ENCODE peak calls at places on chromosomes 5 and 9, in four cellular contexts. O, N, G and V are unnamed samples.

GRCh38 chr9:111866976-111867375 is 29.6 kb upstream of the UGCG start:
- DNase-seq in N (peak; percentile 6), O (peak; percentile 20), G (no peak), V (no peak)

GRCh38 chr9:127700594-127701255 is 6.1 kb upstream of the CFAP157 start:
- DNase-seq in N (no peak), G (no peak), O (no peak), V (no peak)

GRCh38 chr5:40365357-40366330 is 314.1 kb upstream of the PTGER4 start:
- DNase-seq in N (no peak), O (no peak), G (no peak), V (no peak)

GRCh38 chr5:75037106-75037505 is 15.3 kb downstream of the GCNT4 start:
- DNase-seq in O (no peak), G (no peak), N (peak; percentile 16), V (peak; percentile 13)

GRCh38 chr5:138974227-138975063 is 99.3 kb upstream of the LRRTM2 start:
- DNase-seq in G (no peak), O (peak; percentile 34), N (no peak), V (no peak)

GRCh38 chr5:59616413-59616812 is 277.1 kb downstream of the PDE4D start:
- DNase-seq in O (no peak), N (no peak), G (no peak), V (no peak)

GRCh38 chr5:118791986-118792734 is 196.2 kb downstream of the DTWD2 start:
- DNase-seq in O (peak; percentile 44), N (peak; percentile 54), G (peak; percentile 36), V (peak; percentile 63)

GRCh38 chr5:82911902-82912301 is 165.3 kb downstream of the TMEM167A start:
- DNase-seq in N (no peak), G (no peak), O (no peak), V (no peak)

GRCh38 chr5:115170924-115171510 is 1.3 kb upstream of the TRIM36 start:
- DNase-seq in G (no peak), O (no peak), N (no peak), V (no peak)

GRCh38 chr5:124057161-124057814 is 545.3 kb downstream of the CSNK1G3 start:
- DNase-seq in N (no peak), O (no peak), G (peak; percentile 47), V (peak; percentile 16)

GRCh38 chr5:78563621-78564020 is 85.0 kb downstream of the LHFPL2 start:
- DNase-seq in N (no peak), O (no peak), G (no peak), V (no peak)

GRCh38 chr9:92033307-92033706 is 81.9 kb downstream of the SPTLC1 start:
- DNase-seq in O (no peak), N (no peak), G (no peak), V (no peak)

GRCh38 chr9:114203410-114204140 is 48.2 kb downstream of the COL27A1 start:
- DNase-seq in G (no peak), N (no peak), O (no peak), V (no peak)

GRCh38 chr5:38607396-38607795 is 51.0 kb upstream of the LIFR start:
- DNase-seq in N (no peak), G (no peak), O (peak; percentile 22), V (no peak)

GRCh38 chr9:101381833-101382342 is 2.9 kb downstream of the BAAT start:
- DNase-seq in N (no peak), O (no peak), G (no peak), V (no peak)

GRCh38 chr5:3027185-3027865 is 275.8 kb upstream of the IRX2 start:
- DNase-seq in O (no peak), G (no peak), N (no peak), V (no peak)

GRCh38 chr9:136572003-136572595 is 26.3 kb upstream of the NOTCH1 start:
- DNase-seq in N (peak; percentile 75), G (no peak), O (no peak), V (no peak)

GRCh38 chr9:33719581-33720374 is 75.6 kb upstream of the PRSS3 start:
- DNase-seq in G (no peak), N (peak; percentile 16), O (peak; percentile 37), V (peak; percentile 37)

GRCh38 chr5:132207783-132208182 is 19.9 kb downstream of the P4HA2 start:
- DNase-seq in G (no peak), O (no peak), N (no peak), V (no peak)

GRCh38 chr5:171857537-171857936 is 71.9 kb downstream of the SMIM23 start:
- DNase-seq in G (no peak), O (no peak), N (no peak), V (no peak)

GRCh38 chr9:138102246-138103051 is 224.9 kb downstream of the CACNA1B start:
- DNase-seq in G (no peak), N (no peak), O (no peak), V (no peak)

GRCh38 chr5:150298701-150299451 is 3.8 kb downstream of the ARSI start:
- DNase-seq in G (no peak), O (no peak), N (no peak), V (no peak)

GRCh38 chr5:124806026-124806856 is 59.8 kb upstream of the ZNF608 start:
- DNase-seq in N (peak; percentile 73), G (no peak), O (peak; percentile 34), V (peak; percentile 79)

GRCh38 chr9:130298663-130299279 is 33.2 kb downstream of the HMCN2 start:
- DNase-seq in N (peak; percentile 6), G (no peak), O (peak; percentile 79), V (peak; percentile 45)

GRCh38 chr5:16937023-16937379 is 913 bp upstream of the MYO10 start:
- DNase-seq in O (no peak), N (no peak), G (no peak), V (no peak)

GRCh38 chr5:107381189-107381856 is 289.4 kb downstream of the EFNA5 start:
- DNase-seq in N (peak; percentile 45), G (no peak), O (no peak), V (no peak)

GRCh38 chr5:29972597-29972996 is 1220.9 kb upstream of the CDH6 start:
- DNase-seq in G (no peak), N (no peak), O (peak; percentile 15), V (no peak)

GRCh38 chr9:133334161-133334560 is 1.8 kb downstream of the SURF6 start:
- DNase-seq in N (no peak), O (no peak), G (no peak), V (no peak)
- TF ChIP-seq FOXK2 in N (no peak), O (no peak), G (no peak), V (no peak)

GRCh38 chr9:97395745-97396144 is 16.2 kb upstream of the TDRD7 start:
- DNase-seq in O (no peak), G (no peak), N (no peak), V (no peak)

GRCh38 chr9:97397220-97397619 is 14.7 kb upstream of the TDRD7 start:
- DNase-seq in G (peak; percentile 66), O (no peak), N (no peak), V (no peak)

GRCh38 chr9:97396256-97396655 is 15.6 kb upstream of the TDRD7 start:
- DNase-seq in N (no peak), O (no peak), G (no peak), V (no peak)

GRCh38 chr9:97394881-97395280 is 17.0 kb upstream of the TDRD7 start:
- DNase-seq in N (peak; percentile 85), O (no peak), G (no peak), V (no peak)

GRCh38 chr9:97398999-97399758 is 12.7 kb upstream of the TDRD7 start:
- DNase-seq in O (peak; percentile 78), G (no peak), N (peak; percentile 54), V (peak; percentile 78)
- TF ChIP-seq FOXK2 in O (no peak), G (no peak), N (no peak), V (no peak)

GRCh38 chr5:52709171-52709925 is 78.4 kb upstream of the ITGA1 start:
- DNase-seq in N (peak; percentile 88), O (no peak), G (no peak), V (no peak)
- TF ChIP-seq FOXK2 in N (no peak), O (no peak), G (no peak), V (no peak)

GRCh38 chr5:952597-953271 is 55.9 kb upstream of the NKD2 start:
- DNase-seq in G (no peak), O (no peak), N (no peak), V (no peak)

GRCh38 chr5:953535-954449 is 54.8 kb upstream of the NKD2 start:
- DNase-seq in N (no peak), O (no peak), G (no peak), V (no peak)

GRCh38 chr5:949275-949543 is 56.5 kb downstream of the TRIP13 start:
- DNase-seq in N (no peak), G (no peak), O (no peak), V (no peak)

GRCh38 chr5:949815-950560 is 57.3 kb downstream of the TRIP13 start:
- DNase-seq in G (no peak), O (no peak), N (no peak), V (no peak)

DNA sequence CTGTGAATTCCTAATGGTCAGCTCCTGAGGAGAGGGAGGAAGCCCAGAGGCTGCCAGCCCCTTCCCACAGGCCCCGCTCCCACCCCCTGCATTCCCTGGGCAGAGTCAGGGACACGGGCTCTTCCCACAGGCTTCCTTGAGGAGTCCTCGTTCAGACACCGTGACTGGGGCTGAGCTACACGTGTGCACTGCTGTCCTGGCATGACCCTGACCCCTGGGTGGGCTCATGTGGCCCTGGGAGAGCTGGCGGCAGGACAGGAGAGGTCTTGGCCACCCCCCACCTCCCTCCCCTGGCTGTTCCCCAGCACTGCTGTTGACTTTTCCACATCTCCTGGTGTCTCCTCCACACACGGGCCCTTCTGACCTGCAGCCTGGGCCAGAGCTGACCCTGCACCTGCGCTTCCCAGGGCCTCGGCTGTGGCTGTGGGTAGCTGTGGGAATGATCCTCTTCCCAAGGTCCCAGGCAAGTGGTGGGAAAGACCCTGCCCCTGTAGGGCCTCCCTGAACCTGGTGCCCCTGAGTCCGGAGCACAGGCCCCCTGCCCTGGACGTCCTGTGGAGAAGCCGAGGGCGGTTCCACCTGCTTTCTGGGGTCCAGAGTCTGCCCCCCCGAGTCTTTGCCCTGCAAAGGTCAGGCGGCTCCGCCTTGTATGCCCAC is 56.5 kb upstream of the NKD2 start:
- DNase-seq in N (no peak), O (no peak), G (no peak), V (no peak)
- TF ChIP-seq FOXK2 in N (no peak), O (no peak), G (no peak), V (no peak)

GRCh38 chr9:109098960-109099308 is 20.8 kb downstream of the TMEM245 start:
- DNase-seq in N (no peak), G (no peak), O (no peak), V (no peak)
- TF ChIP-seq FOXK2 in N (no peak), G (no peak), O (no peak), V (no peak)

DNA sequence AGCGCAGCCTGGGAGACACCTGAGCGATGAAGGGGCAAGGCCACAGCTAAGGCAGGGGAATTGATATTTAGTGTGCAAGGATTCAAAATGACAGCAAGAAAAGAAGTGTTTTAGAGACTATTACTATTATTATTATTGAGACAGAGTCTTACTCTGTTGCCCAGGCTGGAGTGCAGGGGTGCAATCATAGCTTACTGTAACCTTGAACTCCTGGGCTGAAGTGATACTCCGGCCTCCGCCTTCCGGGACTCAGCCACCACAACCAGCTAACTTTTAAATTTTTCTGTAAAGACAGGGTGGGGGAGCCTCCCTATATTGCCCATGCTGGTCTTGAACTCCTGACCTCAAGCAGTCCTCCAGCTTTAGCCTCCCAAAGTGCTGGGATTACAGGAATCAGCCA is 3.3 kb upstream of the GRHPR start:
- DNase-seq in G (no peak), N (no peak), O (no peak), V (no peak)
- TF ChIP-seq FOXK2 in G (no peak), N (no peak), O (no peak), V (no peak)